ENCODE peak calls at places on chromosomes 13 and 19, in seven cellular contexts. One of them, this sample, is unnamed.

GRCh38 chr13:26600345-26600761 is 42.9 kb downstream of the WASF3 start:
- DNase-seq in GM12878: no peak
- DNase-seq in breast epithelium: no peak
- DNase-seq in K562: no peak
- DNase-seq in stomach: no peak
- DNase-seq in sigmoid colon: peak; percentile 75
- DNase-seq in HepG2: no peak
- DNase-seq in this sample: no peak

GRCh38 chr19:20179946-20180345 is 12.9 kb downstream of the ZNF486 start:
- DNase-seq in HepG2: no peak
- DNase-seq in K562: no peak
- DNase-seq in sigmoid colon: no peak
- DNase-seq in stomach: no peak
- DNase-seq in breast epithelium: no peak
- DNase-seq in GM12878: no peak
- DNase-seq in this sample: no peak

GRCh38 chr13:114025432-114026127 is 51.7 kb upstream of the C13orf46 start:
- DNase-seq in K562: no peak
- DNase-seq in sigmoid colon: peak; percentile 83
- DNase-seq in stomach: no peak
- DNase-seq in breast epithelium: no peak
- DNase-seq in GM12878: no peak
- DNase-seq in HepG2: no peak
- DNase-seq in this sample: no peak

GRCh38 chr13:67120872-67121531 is 109.1 kb downstream of the PCDH9 start:
- DNase-seq in stomach: no peak
- DNase-seq in GM12878: no peak
- DNase-seq in K562: no peak
- DNase-seq in breast epithelium: no peak
- DNase-seq in sigmoid colon: no peak
- DNase-seq in HepG2: no peak
- DNase-seq in this sample: no peak

GRCh38 chr13:51270606-51271005 is 48.4 kb downstream of the FAM124A start:
- DNase-seq in sigmoid colon: no peak
- DNase-seq in GM12878: no peak
- DNase-seq in HepG2: no peak
- DNase-seq in breast epithelium: no peak
- DNase-seq in K562: no peak
- DNase-seq in stomach: no peak
- DNase-seq in this sample: no peak

GRCh38 chr13:62014299-62014698 is 598.6 kb upstream of the PCDH20 start:
- DNase-seq in GM12878: no peak
- DNase-seq in HepG2: peak; percentile 9
- DNase-seq in K562: no peak
- DNase-seq in stomach: no peak
- DNase-seq in sigmoid colon: no peak
- DNase-seq in breast epithelium: no peak
- DNase-seq in this sample: no peak

GRCh38 chr19:13995017-13995728 is 10.9 kb downstream of the RFX1 start:
- DNase-seq in GM12878: no peak
- DNase-seq in sigmoid colon: no peak
- DNase-seq in K562: no peak
- DNase-seq in HepG2: no peak
- DNase-seq in stomach: no peak
- DNase-seq in breast epithelium: no peak
- DNase-seq in this sample: no peak

GRCh38 chr13:23750383-23751121 is 138.6 kb downstream of the MIPEP start:
- DNase-seq in stomach: no peak
- DNase-seq in sigmoid colon: no peak
- DNase-seq in HepG2: no peak
- DNase-seq in breast epithelium: no peak
- DNase-seq in GM12878: no peak
- DNase-seq in K562: no peak
- DNase-seq in this sample: no peak

GRCh38 chr19:3270908-3271307 is 46.4 kb downstream of the CELF5 start:
- DNase-seq in stomach: no peak
- DNase-seq in K562: peak; percentile 62
- DNase-seq in sigmoid colon: no peak
- DNase-seq in breast epithelium: no peak
- DNase-seq in HepG2: peak; percentile 43
- DNase-seq in GM12878: no peak
- DNase-seq in this sample: no peak

GRCh38 chr13:34358811-34359513 is 541.0 kb downstream of the RFC3 start:
- DNase-seq in sigmoid colon: no peak
- DNase-seq in K562: no peak
- DNase-seq in breast epithelium: no peak
- DNase-seq in stomach: no peak
- DNase-seq in HepG2: no peak
- DNase-seq in GM12878: no peak
- DNase-seq in this sample: no peak

GRCh38 chr13:19071161-19071936 is 110.3 kb downstream of the TUBA3C start:
- DNase-seq in K562: no peak
- DNase-seq in HepG2: no peak
- DNase-seq in breast epithelium: peak; percentile 4
- DNase-seq in stomach: no peak
- DNase-seq in sigmoid colon: no peak
- DNase-seq in GM12878: no peak
- DNase-seq in this sample: peak; percentile 88

GRCh38 chr13:71759506-71760225 is 107.3 kb downstream of the DACH1 start:
- DNase-seq in sigmoid colon: no peak
- DNase-seq in K562: no peak
- DNase-seq in GM12878: no peak
- DNase-seq in HepG2: peak; percentile 10
- DNase-seq in breast epithelium: no peak
- DNase-seq in stomach: no peak
- DNase-seq in this sample: no peak

GRCh38 chr19:31408460-31409124 is 59.4 kb upstream of the TSHZ3 start:
- DNase-seq in HepG2: no peak
- DNase-seq in K562: no peak
- DNase-seq in breast epithelium: no peak
- DNase-seq in sigmoid colon: no peak
- DNase-seq in stomach: no peak
- DNase-seq in GM12878: no peak
- DNase-seq in this sample: no peak

GRCh38 chr13:79533781-79534400 is 52.9 kb downstream of the NDFIP2 start:
- DNase-seq in GM12878: no peak
- DNase-seq in sigmoid colon: no peak
- DNase-seq in stomach: no peak
- DNase-seq in K562: no peak
- DNase-seq in HepG2: no peak
- DNase-seq in breast epithelium: no peak
- DNase-seq in this sample: no peak

GRCh38 chr19:58572026-58572817 is 913 bp downstream of the MZF1 start:
- DNase-seq in GM12878: no peak
- DNase-seq in sigmoid colon: peak; percentile 62
- DNase-seq in HepG2: no peak
- DNase-seq in stomach: no peak
- DNase-seq in K562: no peak
- DNase-seq in breast epithelium: no peak
- DNase-seq in this sample: no peak
- H3K4me3 ChIP-seq in GM12878: peak overlapping the region; percentile 82
- H3K4me3 ChIP-seq in sigmoid colon: peak overlapping the region; percentile 87
- H3K4me3 ChIP-seq in HepG2: peak overlapping the region; percentile 80
- H3K4me3 ChIP-seq in stomach: peak overlapping the region; percentile 76
- H3K4me3 ChIP-seq in K562: peak overlapping the region; percentile 71
- H3K4me3 ChIP-seq in breast epithelium: peak overlapping the region; percentile 73
- H3K4me3 ChIP-seq in this sample: peak overlapping the region; percentile 49

GRCh38 chr13:43019811-43020210 is 3.6 kb upstream of the DNAJC15 start:
- DNase-seq in K562: no peak
- DNase-seq in breast epithelium: no peak
- DNase-seq in GM12878: no peak
- DNase-seq in stomach: no peak
- DNase-seq in sigmoid colon: no peak
- DNase-seq in HepG2: no peak
- DNase-seq in this sample: no peak

GRCh38 chr13:43021926-43022670 is 1.3 kb upstream of the DNAJC15 start:
- DNase-seq in sigmoid colon: no peak
- DNase-seq in HepG2: no peak
- DNase-seq in breast epithelium: no peak
- DNase-seq in stomach: no peak
- DNase-seq in K562: no peak
- DNase-seq in GM12878: no peak
- DNase-seq in this sample: no peak

GRCh38 chr13:43020794-43021193 is 2.6 kb upstream of the DNAJC15 start:
- DNase-seq in GM12878: no peak
- DNase-seq in sigmoid colon: no peak
- DNase-seq in K562: no peak
- DNase-seq in stomach: no peak
- DNase-seq in HepG2: no peak
- DNase-seq in breast epithelium: no peak
- DNase-seq in this sample: no peak

GRCh38 chr13:43026262-43026661 is 2.9 kb downstream of the DNAJC15 start:
- DNase-seq in K562: no peak
- DNase-seq in stomach: no peak
- DNase-seq in GM12878: no peak
- DNase-seq in breast epithelium: no peak
- DNase-seq in HepG2: no peak
- DNase-seq in sigmoid colon: no peak
- DNase-seq in this sample: no peak

DNA sequence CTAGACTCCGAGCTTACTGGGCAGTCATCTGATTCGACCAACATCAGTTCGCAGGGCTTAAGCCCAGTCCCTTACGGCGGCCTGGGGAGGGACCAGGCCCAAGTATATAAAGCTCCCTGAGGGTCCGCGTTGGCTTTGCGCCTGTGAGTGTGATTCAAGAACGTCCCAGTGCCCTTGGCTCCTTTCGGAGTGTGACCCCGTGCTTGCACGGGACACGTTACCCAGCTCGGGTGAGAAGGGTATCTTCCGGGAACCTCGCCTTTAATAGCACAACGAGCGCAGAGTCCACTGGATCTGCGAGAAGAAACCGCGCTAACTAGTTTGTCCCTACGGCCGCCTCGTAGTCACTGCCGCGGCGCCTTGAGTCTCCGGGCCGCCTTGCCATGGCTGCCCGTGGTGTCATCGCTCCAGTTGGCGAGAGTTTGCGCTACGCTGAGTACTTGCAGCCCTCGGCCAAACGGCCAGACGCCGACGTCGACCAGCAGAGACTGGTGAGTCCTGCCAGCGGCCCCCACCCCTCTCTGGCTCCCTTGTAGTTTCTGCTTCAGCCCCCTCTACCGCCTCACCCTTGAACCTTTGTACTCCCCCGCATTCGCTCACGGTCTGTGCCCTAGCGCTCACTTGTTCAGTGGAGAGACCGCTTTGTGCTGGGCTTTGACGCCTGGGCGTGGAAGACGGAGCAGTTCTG is at the start of gene DNAJC15:
- DNase-seq in sigmoid colon: peak; percentile 87
- DNase-seq in K562: peak; percentile 16
- DNase-seq in breast epithelium: peak; percentile 60
- DNase-seq in HepG2: peak; percentile 76
- DNase-seq in GM12878: peak; percentile 57
- DNase-seq in stomach: peak; percentile 78
- DNase-seq in this sample: no peak
- TF ChIP-seq POLR2A in sigmoid colon: peak; percentile 50
- TF ChIP-seq POLR2A in K562: no peak
- TF ChIP-seq POLR2A in breast epithelium: peak; percentile 11
- TF ChIP-seq POLR2A in HepG2: peak; percentile 84
- TF ChIP-seq POLR2A in GM12878: peak; percentile 97
- TF ChIP-seq POLR2A in stomach: no peak
- TF ChIP-seq POLR2A in this sample: no peak

DNA sequence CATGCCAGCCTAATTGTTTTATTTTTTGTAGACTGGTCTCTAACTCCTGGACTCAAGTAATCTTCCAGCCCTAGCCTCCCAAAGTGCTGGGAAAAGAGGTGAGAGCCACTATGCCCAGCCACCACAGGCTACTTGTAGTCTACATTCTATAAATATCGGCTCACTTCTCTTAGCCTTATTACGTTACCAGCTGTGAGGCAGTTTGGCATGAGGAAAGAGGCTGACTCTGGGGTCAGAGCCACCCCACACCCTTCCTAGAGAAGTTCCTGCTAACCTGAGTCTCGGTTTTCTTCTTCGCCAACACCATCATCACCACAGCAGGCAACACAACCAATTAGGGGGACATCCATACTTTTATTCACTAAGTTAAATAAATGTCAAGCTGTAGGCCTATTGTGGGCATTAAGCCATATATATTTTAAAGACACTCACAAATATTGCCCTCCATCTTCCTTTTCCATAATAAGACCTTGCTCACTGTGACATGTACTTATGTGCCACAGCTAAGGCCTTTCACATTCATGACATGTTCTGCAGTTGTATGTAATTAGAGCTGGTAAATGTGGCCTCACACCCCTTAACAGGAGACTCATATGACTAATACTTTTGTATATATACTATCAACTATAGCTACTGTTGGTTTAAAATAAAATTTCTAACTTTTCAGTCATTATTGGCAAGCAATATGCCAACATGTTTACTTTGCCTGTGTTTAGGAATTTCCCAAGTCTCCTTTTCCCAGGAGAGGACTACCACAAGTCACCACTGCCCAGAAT is 5.7 kb downstream of the SLC25A30 start:
- DNase-seq in HepG2: no peak
- DNase-seq in GM12878: no peak
- DNase-seq in sigmoid colon: no peak
- DNase-seq in stomach: no peak
- DNase-seq in K562: no peak
- DNase-seq in breast epithelium: no peak
- DNase-seq in this sample: peak; percentile 47
- TF ChIP-seq POLR2AphosphoS5 in HepG2: no peak
- TF ChIP-seq POLR2AphosphoS5 in GM12878: no peak
- TF ChIP-seq POLR2AphosphoS5 in sigmoid colon: no peak
- TF ChIP-seq POLR2AphosphoS5 in stomach: no peak
- TF ChIP-seq POLR2AphosphoS5 in K562: no peak
- TF ChIP-seq POLR2AphosphoS5 in breast epithelium: no peak
- TF ChIP-seq POLR2AphosphoS5 in this sample: no peak

GRCh38 chr19:49679832-49680472 is 2.9 kb downstream of the PRMT1 start:
- DNase-seq in K562: no peak
- DNase-seq in stomach: no peak
- DNase-seq in sigmoid colon: no peak
- DNase-seq in HepG2: no peak
- DNase-seq in GM12878: no peak
- DNase-seq in breast epithelium: no peak
- DNase-seq in this sample: no peak
- H3K4me3 ChIP-seq in K562: peak overlapping the region; percentile 4
- H3K4me3 ChIP-seq in stomach: no peak overlapping the region
- H3K4me3 ChIP-seq in sigmoid colon: no peak overlapping the region
- H3K4me3 ChIP-seq in HepG2: no peak overlapping the region
- H3K4me3 ChIP-seq in GM12878: peak overlapping the region; percentile 100
- H3K4me3 ChIP-seq in breast epithelium: peak overlapping the region; percentile 24
- H3K4me3 ChIP-seq in this sample: peak overlapping the region; percentile 31

GRCh38 chr19:57825501-57825900 is 4.6 kb upstream of the ZNF587B start:
- DNase-seq in stomach: no peak
- DNase-seq in K562: no peak
- DNase-seq in breast epithelium: no peak
- DNase-seq in sigmoid colon: no peak
- DNase-seq in GM12878: no peak
- DNase-seq in HepG2: no peak
- DNase-seq in this sample: no peak

GRCh38 chr19:57829316-57829715 is 783 bp upstream of the ZNF587B start:
- DNase-seq in GM12878: no peak
- DNase-seq in sigmoid colon: no peak
- DNase-seq in breast epithelium: no peak
- DNase-seq in K562: no peak
- DNase-seq in stomach: no peak
- DNase-seq in HepG2: peak; percentile 59
- DNase-seq in this sample: no peak

GRCh38 chr19:57830071-57830602 is at the start of gene ZNF587B:
- DNase-seq in breast epithelium: peak; percentile 62
- DNase-seq in sigmoid colon: peak; percentile 75
- DNase-seq in K562: peak; percentile 35
- DNase-seq in GM12878: no peak
- DNase-seq in stomach: peak; percentile 51
- DNase-seq in HepG2: peak; percentile 47
- DNase-seq in this sample: no peak
- TF ChIP-seq POLR2A in breast epithelium: no peak
- TF ChIP-seq POLR2A in sigmoid colon: no peak
- TF ChIP-seq POLR2A in K562: no peak
- TF ChIP-seq POLR2A in GM12878: no peak
- TF ChIP-seq POLR2A in stomach: no peak
- TF ChIP-seq POLR2A in HepG2: no peak
- TF ChIP-seq POLR2A in this sample: no peak

This sample was measured in vagina.